ENCODE peak calls at places on chromosomes 1 and 21, in nine cellular contexts. C is sigmoid colon, N is endothelial cell of umbilical vein, O is transverse colon, W is HCT116, R is SK-N-SH, Q is SK-N-MC, Y is breast epithelium, E is GM23338. D is an unnamed sample.

GRCh38 chr1:45929257-45929687 is 125.9 kb downstream of the MAST2 start:
- DNase-seq in N (peak), O (no peak), C (no peak), Y (no peak), R (no peak), W (peak), Q (no peak), E (peak), D (no peak)

GRCh38 chr1:85195703-85196102 is 5.1 kb downstream of the SYDE2 start:
- DNase-seq in R (no peak), E (no peak), O (no peak), W (no peak), N (no peak), Q (no peak), Y (no peak), C (no peak), D (no peak)

GRCh38 chr1:208174736-208175507 is 69.3 kb downstream of the PLXNA2 start:
- DNase-seq in C (no peak), Q (no peak), Y (no peak), R (no peak), N (peak), E (no peak), O (no peak), W (no peak), D (no peak)

GRCh38 chr1:228810855-228811654 is 75.8 kb downstream of the RHOU start:
- DNase-seq in R (no peak), E (no peak), O (no peak), W (no peak), N (no peak), Q (no peak), Y (no peak), C (no peak), D (no peak)

GRCh38 chr1:223014142-223014873 is 128.7 kb downstream of the TLR5 start:
- DNase-seq in C (no peak), Q (no peak), O (no peak), W (no peak), R (no peak), E (no peak), N (no peak), Y (no peak), D (no peak)

GRCh38 chr1:9228589-9228988 is 6.0 kb upstream of the H6PD start:
- DNase-seq in N (no peak), E (no peak), W (no peak), R (no peak), O (no peak), Y (no peak), C (no peak), Q (no peak), D (no peak)

GRCh38 chr21:44756416-44757185 is 45.0 kb downstream of the UBE2G2 start:
- DNase-seq in Q (no peak), R (no peak), N (no peak), E (no peak), C (no peak), W (no peak), O (no peak), Y (no peak), D (no peak)

GRCh38 chr1:109161836-109162606 is 48.1 kb downstream of the ELAPOR1 start:
- DNase-seq in C (peak), Q (peak), E (peak), Y (no peak), R (no peak), W (no peak), N (no peak), O (no peak), D (peak)

GRCh38 chr1:209652873-209653401 is 712 bp upstream of the LAMB3 start:
- DNase-seq in N (peak), O (peak), Y (peak), Q (no peak), E (peak), W (peak), R (no peak), C (peak), D (no peak)

GRCh38 chr1:149887456-149888159 is 11.8 kb upstream of the BOLA1 start:
- DNase-seq in Y (peak), C (peak), Q (peak), E (peak), W (peak), N (peak), O (peak), R (peak), D (peak)

GRCh38 chr1:1621173-1621661 is 5.9 kb downstream of the MIB2 start:
- DNase-seq in C (no peak), Y (no peak), Q (no peak), N (no peak), R (no peak), W (no peak), E (no peak), O (no peak), D (no peak)

GRCh38 chr1:241250465-241250864 is 106.5 kb downstream of the RGS7 start:
- DNase-seq in Y (no peak), E (no peak), W (no peak), O (no peak), N (no peak), R (no peak), C (no peak), Q (no peak), D (no peak)

GRCh38 chr1:205226868-205227583 is 720 bp upstream of the TMCC2 start:
- DNase-seq in C (no peak), O (no peak), N (peak), Q (no peak), R (peak), Y (no peak), W (peak), E (no peak), D (no peak)

GRCh38 chr1:202728951-202729350 is 18.7 kb upstream of the SYT2 start:
- DNase-seq in Q (no peak), N (no peak), C (no peak), W (no peak), Y (no peak), E (no peak), R (no peak), O (no peak), D (no peak)

GRCh38 chr1:109762821-109763645 is 690 bp downstream of the EPS8L3 start:
- DNase-seq in E (no peak), O (peak), Y (no peak), W (no peak), C (peak), R (peak), N (peak), Q (no peak), D (no peak)

GRCh38 chr1:29824478-29825273 is 588.4 kb downstream of the PTPRU start:
- DNase-seq in C (no peak), E (no peak), O (no peak), W (no peak), N (no peak), R (no peak), Y (no peak), Q (no peak), D (no peak)

GRCh38 chr1:10674222-10674621 is 122.2 kb downstream of the CASZ1 start:
- DNase-seq in N (no peak), Y (no peak), W (no peak), O (no peak), C (no peak), R (no peak), E (no peak), Q (no peak), D (peak)

DNA sequence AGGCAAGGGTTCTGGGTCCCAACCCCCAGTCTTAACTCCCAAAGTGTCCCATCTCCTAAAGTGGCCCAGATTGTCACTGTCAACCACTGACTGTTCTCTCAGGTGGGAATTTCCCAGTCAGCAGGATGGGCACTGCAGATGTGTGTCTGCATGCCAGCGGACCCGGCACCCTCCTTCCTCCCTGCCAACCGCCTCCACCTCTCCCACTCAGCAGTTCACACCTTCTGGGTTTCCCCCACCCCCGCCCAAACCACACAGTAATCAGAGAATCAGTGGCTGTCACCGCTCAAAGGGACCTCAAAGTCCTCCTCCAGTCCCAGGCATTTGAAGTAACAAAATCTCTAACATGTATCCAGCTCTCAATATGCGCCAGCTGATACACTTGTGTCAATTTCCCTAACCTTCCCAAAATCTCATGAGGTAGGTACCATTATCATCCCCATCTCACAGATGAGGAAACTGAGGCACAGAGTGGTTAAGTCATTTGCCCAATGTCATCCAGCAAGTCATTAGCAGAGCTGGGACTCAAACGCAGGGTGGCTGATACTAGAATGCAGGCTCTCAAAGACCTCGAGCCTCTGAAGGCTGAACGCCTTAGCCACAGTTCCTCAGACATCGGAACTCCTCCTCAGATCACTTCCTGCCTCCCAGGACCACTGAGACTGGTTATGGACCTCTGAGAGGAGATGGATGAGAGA is 4.8 kb downstream of the RUNX3 start:
- DNase-seq in W (no peak), R (no peak), E (no peak), O (peak), N (no peak), Q (no peak), C (no peak), Y (no peak), D (no peak)
- TF ChIP-seq POLR2AphosphoS5 in W (no peak), R (no peak), E (no peak), O (no peak), N (no peak), Q (no peak), C (no peak), Y (no peak), D (no peak)

DNA sequence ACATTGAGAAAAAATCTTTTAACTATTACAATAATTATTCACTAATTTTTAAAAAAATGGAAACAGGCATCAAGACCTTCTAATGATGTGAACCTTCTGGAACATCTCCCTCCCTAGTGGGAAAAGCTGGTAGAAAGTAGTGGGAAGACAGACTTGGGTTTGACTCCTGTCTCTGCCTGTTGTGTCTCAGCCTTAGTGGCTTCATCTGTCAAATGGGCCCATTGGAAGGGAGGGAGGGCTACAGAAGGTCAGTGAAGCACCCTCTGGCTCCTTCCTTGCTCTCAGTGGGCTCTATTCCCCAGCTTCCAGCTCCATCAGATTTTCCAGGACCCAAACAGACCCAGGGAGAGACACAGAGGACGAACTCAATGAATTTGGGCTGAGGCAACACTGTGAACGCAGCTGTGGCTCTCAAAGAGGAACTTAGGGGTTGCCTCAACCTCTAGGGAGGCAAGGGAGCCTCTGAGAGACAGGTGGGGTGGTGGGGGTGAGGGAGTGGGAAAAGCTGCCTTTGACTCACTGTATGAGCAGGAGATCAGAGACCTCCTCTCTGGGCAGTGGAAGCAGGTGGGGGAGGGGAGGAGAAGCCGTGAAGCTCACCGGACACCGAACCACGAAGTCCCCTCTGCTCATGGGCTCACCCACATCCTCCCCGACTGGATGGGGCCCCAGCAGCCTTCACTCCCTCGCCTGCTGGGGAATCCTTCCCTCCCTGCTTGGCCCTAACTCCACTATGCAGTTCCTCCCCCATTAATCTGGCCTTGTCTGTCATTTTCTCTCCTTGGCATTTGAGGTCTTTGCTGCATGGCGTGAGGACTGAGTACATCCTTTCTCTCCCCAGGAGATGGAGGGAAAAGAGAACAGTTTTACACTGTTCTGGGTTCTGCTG is 4.5 kb downstream of the CNR2 start:
- DNase-seq in E (no peak), Y (no peak), N (no peak), R (no peak), W (no peak), C (no peak), O (peak), Q (no peak), D (no peak)
- TF ChIP-seq POLR2AphosphoS5 in E (no peak), Y (no peak), N (no peak), R (no peak), W (no peak), C (no peak), O (no peak), Q (no peak), D (no peak)

GRCh38 chr1:27097484-27097917 is 57.4 kb downstream of the SLC9A1 start:
- DNase-seq in Q (peak), N (peak), Y (peak), E (peak), C (peak), R (peak), O (peak), W (peak), D (peak)
- TF ChIP-seq POLR2AphosphoS5 in Q (no peak), N (peak), Y (peak), E (no peak), C (peak), R (no peak), O (peak), W (peak), D (peak)

GRCh38 chr1:68116643-68117235 is 66.3 kb upstream of the DIRAS3 start:
- DNase-seq in O (peak), E (peak), Y (no peak), W (peak), N (peak), Q (peak), R (peak), C (no peak), D (peak)
- TF ChIP-seq POLR2AphosphoS5 in O (no peak), E (no peak), Y (no peak), W (no peak), N (no peak), Q (no peak), R (no peak), C (no peak), D (no peak)

GRCh38 chr1:238336531-238336930 is 445.8 kb upstream of the ZP4 start:
- DNase-seq in E (no peak), N (no peak), O (no peak), R (no peak), Y (no peak), C (no peak), W (no peak), Q (no peak), D (no peak)
- TF ChIP-seq POLR2AphosphoS5 in E (no peak), N (no peak), O (no peak), R (no peak), Y (no peak), C (no peak), W (no peak), Q (no peak), D (no peak)